ENCODE peak calls at places on chromosome 3, in six cellular contexts. One of them, this sample, is unnamed.

GRCh38 chr3:63135362-63135761 is 142.7 kb upstream of the SYNPR start:
- DNase-seq in gastrocnemius medialis: no peak
- DNase-seq in HCT116: no peak
- DNase-seq in progenitor cell of endocrine pancreas: no peak
- DNase-seq in WTC11: no peak
- DNase-seq in lung: no peak
- DNase-seq in this sample: no peak

GRCh38 chr3:108090066-108090700 is 648 bp downstream of the CD47 start:
- DNase-seq in gastrocnemius medialis: no peak
- DNase-seq in HCT116: no peak
- DNase-seq in progenitor cell of endocrine pancreas: no peak
- DNase-seq in WTC11: peak; percentile 37
- DNase-seq in lung: peak; percentile 37
- DNase-seq in this sample: no peak

GRCh38 chr3:89624494-89624893 is 517.1 kb downstream of the EPHA3 start:
- DNase-seq in gastrocnemius medialis: no peak
- DNase-seq in HCT116: no peak
- DNase-seq in progenitor cell of endocrine pancreas: no peak
- DNase-seq in WTC11: no peak
- DNase-seq in lung: no peak
- DNase-seq in this sample: no peak

GRCh38 chr3:38637906-38638305 is 11.6 kb downstream of the SCN5A start:
- DNase-seq in gastrocnemius medialis: no peak
- DNase-seq in HCT116: no peak
- DNase-seq in progenitor cell of endocrine pancreas: no peak
- DNase-seq in WTC11: no peak
- DNase-seq in lung: no peak
- DNase-seq in this sample: no peak

GRCh38 chr3:27675287-27675686 is 46.8 kb downstream of the EOMES start:
- DNase-seq in gastrocnemius medialis: no peak
- DNase-seq in HCT116: no peak
- DNase-seq in progenitor cell of endocrine pancreas: no peak
- DNase-seq in WTC11: no peak
- DNase-seq in lung: no peak
- DNase-seq in this sample: no peak

GRCh38 chr3:27591321-27591711 is 107.1 kb upstream of the SLC4A7 start:
- DNase-seq in gastrocnemius medialis: no peak
- DNase-seq in HCT116: no peak
- DNase-seq in progenitor cell of endocrine pancreas: no peak
- DNase-seq in WTC11: no peak
- DNase-seq in lung: no peak
- DNase-seq in this sample: no peak

GRCh38 chr3:16474304-16474703 is 39.2 kb downstream of the RFTN1 start:
- DNase-seq in gastrocnemius medialis: no peak
- DNase-seq in HCT116: no peak
- DNase-seq in progenitor cell of endocrine pancreas: no peak
- DNase-seq in WTC11: no peak
- DNase-seq in lung: no peak
- DNase-seq in this sample: no peak

GRCh38 chr3:119653871-119654270 is 6.5 kb downstream of the POPDC2 start:
- DNase-seq in gastrocnemius medialis: no peak
- DNase-seq in HCT116: no peak
- DNase-seq in progenitor cell of endocrine pancreas: no peak
- DNase-seq in WTC11: no peak
- DNase-seq in lung: no peak
- DNase-seq in this sample: no peak

GRCh38 chr3:58659051-58659675 is 7.4 kb downstream of the FAM3D start:
- DNase-seq in gastrocnemius medialis: no peak
- DNase-seq in HCT116: peak; percentile 24
- DNase-seq in progenitor cell of endocrine pancreas: no peak
- DNase-seq in WTC11: peak; percentile 51
- DNase-seq in lung: no peak
- DNase-seq in this sample: no peak

GRCh38 chr3:172394692-172395091 is 53.6 kb downstream of the GHSR start:
- DNase-seq in gastrocnemius medialis: no peak
- DNase-seq in HCT116: no peak
- DNase-seq in progenitor cell of endocrine pancreas: no peak
- DNase-seq in WTC11: no peak
- DNase-seq in lung: no peak
- DNase-seq in this sample: no peak

GRCh38 chr3:94036909-94037507 is 8.6 kb upstream of the STX19 start:
- DNase-seq in gastrocnemius medialis: no peak
- DNase-seq in HCT116: peak; percentile 35
- DNase-seq in progenitor cell of endocrine pancreas: no peak
- DNase-seq in WTC11: no peak
- DNase-seq in lung: no peak
- DNase-seq in this sample: no peak

GRCh38 chr3:177523991-177524438 is 326.7 kb upstream of the TBL1XR1 start:
- DNase-seq in gastrocnemius medialis: no peak
- DNase-seq in HCT116: no peak
- DNase-seq in progenitor cell of endocrine pancreas: no peak
- DNase-seq in WTC11: no peak
- DNase-seq in lung: no peak
- DNase-seq in this sample: no peak

GRCh38 chr3:21170964-21171363 is 580.0 kb downstream of the ZNF385D start:
- DNase-seq in gastrocnemius medialis: no peak
- DNase-seq in HCT116: no peak
- DNase-seq in progenitor cell of endocrine pancreas: no peak
- DNase-seq in WTC11: no peak
- DNase-seq in lung: no peak
- DNase-seq in this sample: peak; percentile 10

GRCh38 chr3:117885046-117885445 is 1149.6 kb downstream of the IGSF11 start:
- DNase-seq in gastrocnemius medialis: no peak
- DNase-seq in HCT116: no peak
- DNase-seq in progenitor cell of endocrine pancreas: no peak
- DNase-seq in WTC11: no peak
- DNase-seq in lung: no peak
- DNase-seq in this sample: no peak

GRCh38 chr3:178392553-178392952 is 143.7 kb upstream of the KCNMB2 start:
- DNase-seq in gastrocnemius medialis: no peak
- DNase-seq in HCT116: no peak
- DNase-seq in progenitor cell of endocrine pancreas: no peak
- DNase-seq in WTC11: no peak
- DNase-seq in lung: no peak
- DNase-seq in this sample: no peak

GRCh38 chr3:57675530-57675929 is 17.3 kb downstream of the DENND6A start:
- DNase-seq in gastrocnemius medialis: no peak
- DNase-seq in HCT116: no peak
- DNase-seq in progenitor cell of endocrine pancreas: no peak
- DNase-seq in WTC11: no peak
- DNase-seq in lung: no peak
- DNase-seq in this sample: no peak

GRCh38 chr3:23702198-23702597 is 103.6 kb upstream of the UBE2E1 start:
- DNase-seq in gastrocnemius medialis: no peak
- DNase-seq in HCT116: no peak
- DNase-seq in progenitor cell of endocrine pancreas: no peak
- DNase-seq in WTC11: no peak
- DNase-seq in lung: no peak
- DNase-seq in this sample: no peak

GRCh38 chr3:126114406-126115386 is 30.8 kb upstream of the SLC41A3 start:
- DNase-seq in gastrocnemius medialis: peak; percentile 8
- DNase-seq in HCT116: no peak
- DNase-seq in progenitor cell of endocrine pancreas: no peak
- DNase-seq in WTC11: no peak
- DNase-seq in lung: no peak
- DNase-seq in this sample: no peak

GRCh38 chr3:12796171-12797123 is at the start of gene CAND2:
- DNase-seq in gastrocnemius medialis: peak; percentile 85
- DNase-seq in HCT116: no peak
- DNase-seq in progenitor cell of endocrine pancreas: peak; percentile 44
- DNase-seq in WTC11: peak; percentile 48
- DNase-seq in lung: no peak
- DNase-seq in this sample: peak; percentile 75

GRCh38 chr3:126750760-126751129 is 46.7 kb downstream of the CHCHD6 start:
- DNase-seq in gastrocnemius medialis: no peak
- DNase-seq in HCT116: no peak
- DNase-seq in progenitor cell of endocrine pancreas: no peak
- DNase-seq in WTC11: peak; percentile 39
- DNase-seq in lung: no peak
- DNase-seq in this sample: peak; percentile 53

GRCh38 chr3:41972802-41973201 is 10.9 kb upstream of the ULK4 start:
- DNase-seq in gastrocnemius medialis: no peak
- DNase-seq in HCT116: no peak
- DNase-seq in progenitor cell of endocrine pancreas: no peak
- DNase-seq in WTC11: no peak
- DNase-seq in lung: no peak
- DNase-seq in this sample: no peak

GRCh38 chr3:62955126-62955525 is 79.9 kb upstream of the CADPS start:
- DNase-seq in gastrocnemius medialis: no peak
- DNase-seq in HCT116: no peak
- DNase-seq in progenitor cell of endocrine pancreas: no peak
- DNase-seq in WTC11: no peak
- DNase-seq in lung: no peak
- DNase-seq in this sample: no peak

GRCh38 chr3:143648708-143649107 is 199.6 kb downstream of the SLC9A9 start:
- DNase-seq in gastrocnemius medialis: no peak
- DNase-seq in HCT116: peak; percentile 19
- DNase-seq in progenitor cell of endocrine pancreas: no peak
- DNase-seq in WTC11: peak; percentile 48
- DNase-seq in lung: no peak
- DNase-seq in this sample: peak; percentile 21

GRCh38 chr3:8324727-8325126 is 176.9 kb upstream of the LMCD1 start:
- DNase-seq in gastrocnemius medialis: no peak
- DNase-seq in HCT116: peak; percentile 40
- DNase-seq in progenitor cell of endocrine pancreas: no peak
- DNase-seq in WTC11: peak; percentile 64
- DNase-seq in lung: no peak
- DNase-seq in this sample: peak; percentile 26

DNA sequence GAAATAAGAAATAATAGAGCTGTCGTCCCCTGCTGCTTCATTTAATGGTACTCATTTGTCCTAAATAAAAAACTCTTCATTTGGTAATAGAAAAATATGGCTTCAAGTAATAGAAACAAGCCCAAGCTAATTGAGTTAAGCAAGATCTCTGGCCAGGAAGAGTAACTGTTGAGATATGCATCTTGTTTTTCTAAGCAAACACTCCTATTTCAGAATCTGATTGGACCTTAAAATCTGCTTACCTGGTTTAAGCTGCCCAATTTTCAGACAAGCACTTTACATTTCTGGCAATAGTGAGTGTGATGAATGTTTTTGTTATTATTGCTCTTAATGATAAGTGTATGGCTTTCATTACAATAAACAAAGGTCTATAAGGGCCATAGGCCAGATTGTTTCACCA is 86.2 kb downstream of the CMSS1 start:
- DNase-seq in gastrocnemius medialis: no peak
- DNase-seq in HCT116: no peak
- DNase-seq in progenitor cell of endocrine pancreas: no peak
- DNase-seq in WTC11: no peak
- DNase-seq in lung: no peak
- DNase-seq in this sample: no peak
- TF ChIP-seq CTCF in gastrocnemius medialis: no peak
- TF ChIP-seq CTCF in HCT116: no peak
- TF ChIP-seq CTCF in progenitor cell of endocrine pancreas: no peak
- TF ChIP-seq CTCF in WTC11: no peak
- TF ChIP-seq CTCF in lung: no peak
- TF ChIP-seq CTCF in this sample: no peak

GRCh38 chr3:169215953-169216352 is 447.6 kb downstream of the MECOM start:
- DNase-seq in gastrocnemius medialis: no peak
- DNase-seq in HCT116: no peak
- DNase-seq in progenitor cell of endocrine pancreas: no peak
- DNase-seq in WTC11: no peak
- DNase-seq in lung: no peak
- DNase-seq in this sample: no peak

GRCh38 chr3:169215461-169215860 is 448.1 kb downstream of the MECOM start:
- DNase-seq in gastrocnemius medialis: no peak
- DNase-seq in HCT116: no peak
- DNase-seq in progenitor cell of endocrine pancreas: no peak
- DNase-seq in WTC11: no peak
- DNase-seq in lung: no peak
- DNase-seq in this sample: no peak

GRCh38 chr3:169218314-169218983 is 445.1 kb downstream of the MECOM start:
- DNase-seq in gastrocnemius medialis: no peak
- DNase-seq in HCT116: peak; percentile 54
- DNase-seq in progenitor cell of endocrine pancreas: no peak
- DNase-seq in WTC11: peak; percentile 52
- DNase-seq in lung: peak; percentile 43
- DNase-seq in this sample: peak; percentile 40
- TF ChIP-seq CTCF in gastrocnemius medialis: no peak
- TF ChIP-seq CTCF in HCT116: peak; percentile 18
- TF ChIP-seq CTCF in progenitor cell of endocrine pancreas: peak; percentile 68
- TF ChIP-seq CTCF in WTC11: peak; percentile 46
- TF ChIP-seq CTCF in lung: peak; percentile 56
- TF ChIP-seq CTCF in this sample: peak; percentile 62

DNA sequence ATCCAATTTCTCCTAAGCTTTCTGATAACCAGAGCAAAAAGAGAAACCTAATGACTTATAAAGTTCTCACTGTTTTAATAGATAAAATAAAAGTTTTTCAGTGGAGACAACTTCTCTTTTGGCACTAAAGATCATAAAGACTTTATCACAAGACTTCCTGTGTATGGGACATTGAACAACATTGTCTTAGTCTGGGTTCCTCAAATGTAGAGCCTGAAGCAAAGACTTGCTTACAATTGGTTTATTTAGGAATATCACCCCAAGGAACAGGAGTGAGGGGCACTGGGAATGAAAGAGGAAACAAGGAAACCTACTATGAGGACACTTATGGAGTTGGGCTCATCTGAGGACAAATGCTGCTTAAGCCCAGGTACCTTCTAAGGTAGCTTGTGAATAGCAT is 127.4 kb downstream of the B3GALNT1 start:
- DNase-seq in gastrocnemius medialis: no peak
- DNase-seq in HCT116: no peak
- DNase-seq in progenitor cell of endocrine pancreas: no peak
- DNase-seq in WTC11: no peak
- DNase-seq in lung: no peak
- DNase-seq in this sample: no peak
- TF ChIP-seq CTCF in gastrocnemius medialis: no peak
- TF ChIP-seq CTCF in HCT116: no peak
- TF ChIP-seq CTCF in progenitor cell of endocrine pancreas: no peak
- TF ChIP-seq CTCF in WTC11: no peak
- TF ChIP-seq CTCF in lung: no peak
- TF ChIP-seq CTCF in this sample: no peak

GRCh38 chr3:18153571-18154173 is 271.5 kb downstream of the SATB1 start:
- DNase-seq in gastrocnemius medialis: no peak
- DNase-seq in HCT116: peak; percentile 48
- DNase-seq in progenitor cell of endocrine pancreas: no peak
- DNase-seq in WTC11: no peak
- DNase-seq in lung: no peak
- DNase-seq in this sample: no peak

GRCh38 chr3:18151199-18151598 is 273.9 kb downstream of the SATB1 start:
- DNase-seq in gastrocnemius medialis: no peak
- DNase-seq in HCT116: no peak
- DNase-seq in progenitor cell of endocrine pancreas: no peak
- DNase-seq in WTC11: no peak
- DNase-seq in lung: no peak
- DNase-seq in this sample: no peak
- TF ChIP-seq CTCF in gastrocnemius medialis: no peak
- TF ChIP-seq CTCF in HCT116: no peak
- TF ChIP-seq CTCF in progenitor cell of endocrine pancreas: no peak
- TF ChIP-seq CTCF in WTC11: no peak
- TF ChIP-seq CTCF in lung: no peak
- TF ChIP-seq CTCF in this sample: no peak

This sample was measured in nephron progenitor cell.